ENCODE peak calls at places on chromosomes 11 and 22, in four cellular contexts. X is HCT116, J is GM12878, Z is HepG2. V is an unnamed sample. For H3K4me1, the result is how much of the 10 kb centered on the place peaks cover.

GRCh38 chr11:27254744-27255446 is 108.1 kb downstream of the CCDC34 start:
- DNase-seq in Z (no peak), X (no peak), J (no peak), V (no peak)

GRCh38 chr22:48100685-48101417 is 1338.4 kb downstream of the TBC1D22A start:
- DNase-seq in X (no peak), J (no peak), Z (no peak), V (no peak)

GRCh38 chr11:68750197-68750987 is 928 bp downstream of the TESMIN start:
- DNase-seq in Z (no peak), J (no peak), X (no peak), V (no peak)

GRCh38 chr11:114216804-114217195 is 79.4 kb upstream of the NNMT start:
- DNase-seq in J (no peak), Z (no peak), X (no peak), V (no peak)

GRCh38 chr22:17064498-17065100 is 20.2 kb upstream of the IL17RA start:
- DNase-seq in J (no peak), Z (no peak), X (no peak), V (no peak)

GRCh38 chr11:131928992-131929391 is 558.6 kb downstream of the NTM start:
- DNase-seq in X (no peak), Z (no peak), J (no peak), V (no peak)

GRCh38 chr22:45584121-45584570 is 81.5 kb downstream of the FBLN1 start:
- DNase-seq in Z (no peak), J (no peak), X (no peak), V (no peak)

GRCh38 chr11:93000511-93001476 is 31.3 kb downstream of the MTNR1B start:
- DNase-seq in X (peak), J (no peak), Z (peak), V (peak)

GRCh38 chr11:114307524-114308203 is 11.5 kb downstream of the NNMT start:
- DNase-seq in J (no peak), X (no peak), Z (peak), V (no peak)

GRCh38 chr11:96335389-96335788 is 7.6 kb downstream of the MAML2 start:
- DNase-seq in J (no peak), X (no peak), Z (no peak), V (no peak)

GRCh38 chr22:49785841-49786451 is 41.7 kb downstream of the BRD1 start:
- DNase-seq in X (no peak), Z (no peak), J (no peak), V (no peak)

GRCh38 chr11:27972432-27973170 is 135.4 kb downstream of the KIF18A start:
- DNase-seq in Z (no peak), J (no peak), X (no peak), V (no peak)

GRCh38 chr11:110710520-110711381 is 1.5 kb downstream of the ARHGAP20 start:
- DNase-seq in X (no peak), Z (peak), J (no peak), V (no peak)

GRCh38 chr11:47003180-47003877 is 66.8 kb downstream of the CSTPP1 start:
- DNase-seq in J (no peak), X (no peak), Z (no peak), V (no peak)

GRCh38 chr11:87879118-87879517 is 296.1 kb downstream of the RAB38 start:
- DNase-seq in X (no peak), Z (no peak), J (no peak), V (no peak)

GRCh38 chr11:66457826-66458225 is 8.9 kb upstream of the PELI3 start:
- DNase-seq in X (no peak), Z (no peak), J (no peak), V (no peak)

GRCh38 chr11:34565417-34566208 is 52.0 kb upstream of the ELF5 start:
- DNase-seq in X (peak), J (no peak), Z (peak), V (peak)

GRCh38 chr11:1896895-1897294 is 5.2 kb upstream of the PRR33 start:
- DNase-seq in J (no peak), Z (no peak), X (no peak), V (no peak)

GRCh38 chr22:48438791-48439559 is 1388.7 kb downstream of the BRD1 start:
- DNase-seq in J (no peak), Z (no peak), X (no peak), V (no peak)

GRCh38 chr11:61369372-61370348 is 7.5 kb downstream of the TMEM138 start:
- DNase-seq in J (peak), X (no peak), Z (peak), V (no peak)
- H3K4me1 ChIP-seq in J (under half), X (under half), Z (under half), V (under half)

GRCh38 chr11:8814923-8815240 is 96.1 kb upstream of the AKIP1 start:
- DNase-seq in J (no peak), Z (no peak), X (no peak), V (no peak)
- TF ChIP-seq SIN3A in J (no peak), Z (no peak), X (no peak), V (no peak)

DNA sequence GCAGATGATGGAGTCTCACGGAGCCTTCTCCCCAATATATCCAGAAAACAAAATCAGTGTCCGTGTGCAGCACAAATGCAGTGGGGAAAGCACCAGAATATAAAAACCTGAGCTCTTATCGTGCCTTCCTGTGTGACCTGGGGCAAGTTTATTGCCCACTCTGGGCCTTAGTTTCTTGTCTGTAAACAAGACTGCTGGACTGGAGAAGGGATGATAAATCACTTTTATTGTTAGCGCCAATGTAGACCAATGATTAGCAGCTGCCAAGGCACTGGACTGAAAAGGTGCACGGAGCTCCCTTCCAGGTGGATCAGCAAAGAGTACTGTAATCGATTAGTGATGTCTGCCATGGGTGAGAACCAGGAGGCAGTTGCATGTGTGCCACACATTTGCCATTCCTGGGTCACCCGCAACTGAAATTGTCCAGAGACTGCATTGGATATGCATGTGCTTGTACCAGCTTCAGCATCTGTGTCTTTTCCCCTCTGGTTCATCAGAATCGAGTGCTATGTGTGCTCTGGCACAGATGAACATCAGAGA is 89.2 kb downstream of the TSPAN18 start:
- DNase-seq in J (no peak), X (no peak), Z (no peak), V (no peak)
- H3K4me1 ChIP-seq in J (under half), X (under half), Z (under half), V (under half)

GRCh38 chr11:94117871-94118270 is 10.8 kb upstream of the PANX1 start:
- DNase-seq in X (no peak), Z (no peak), J (no peak), V (no peak)
- TF ChIP-seq SIN3A in X (no peak), Z (no peak), J (no peak), V (no peak)

GRCh38 chr11:10938231-10938630 is 80.4 kb upstream of the ZBED5 start:
- DNase-seq in Z (no peak), X (no peak), J (no peak), V (no peak)
- H3K4me1 ChIP-seq in Z (under half), X (under half), J (under half), V (under half)

GRCh38 chr11:109036011-109036410 is 371.1 kb downstream of the DDX10 start:
- DNase-seq in X (no peak), J (no peak), Z (no peak), V (no peak)
- TF ChIP-seq SIN3A in X (no peak), J (no peak), Z (no peak), V (no peak)

GRCh38 chr22:21571679-21572078 is 4.2 kb downstream of the UBE2L3 start:
- DNase-seq in X (no peak), J (no peak), Z (no peak), V (no peak)

GRCh38 chr22:21570398-21570797 is 2.9 kb downstream of the UBE2L3 start:
- DNase-seq in J (no peak), Z (no peak), X (no peak), V (no peak)

GRCh38 chr22:21573750-21574494 is 6.4 kb downstream of the UBE2L3 start:
- DNase-seq in Z (no peak), J (no peak), X (no peak), V (no peak)

GRCh38 chr22:21569459-21570161 is 2.1 kb downstream of the UBE2L3 start:
- DNase-seq in X (no peak), J (no peak), Z (no peak), V (no peak)

DNA sequence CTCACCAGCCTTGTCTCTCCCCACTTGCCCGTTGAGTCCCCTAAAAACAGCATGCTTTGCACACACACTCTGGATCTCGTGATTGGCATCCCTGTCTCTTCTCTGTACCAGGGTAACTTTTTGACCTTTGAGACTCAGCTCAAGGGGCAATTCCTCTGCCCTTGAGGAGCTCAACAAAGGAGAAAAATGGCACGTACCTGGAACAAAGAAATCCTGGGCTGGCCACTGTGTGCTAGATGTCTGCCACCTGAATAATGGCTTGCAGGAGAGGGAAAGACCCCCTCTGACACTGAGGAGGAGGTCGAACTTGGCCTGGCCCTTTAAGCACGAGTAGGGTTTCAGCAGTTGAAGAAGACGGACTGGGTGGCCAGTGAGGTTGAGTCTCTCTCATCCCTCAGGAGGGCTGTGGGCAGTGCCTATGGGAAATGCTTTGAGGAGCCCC is 5.8 kb downstream of the UBE2L3 start:
- DNase-seq in J (no peak), X (no peak), Z (no peak), V (no peak)
- H3K4me1 ChIP-seq in J (under half), X (under half), Z (half or more), V (half or more)

GRCh38 chr11:13215157-13215556 is 62.4 kb upstream of the BMAL1 start:
- DNase-seq in X (peak), J (no peak), Z (no peak), V (no peak)
- TF ChIP-seq SIN3A in X (no peak), J (no peak), Z (no peak), V (no peak)